ENCODE peak calls at places on chromosomes 3 and 15, in five cellular contexts. A is dermis blood vessel endothelial cell, L is kidney epithelial cell, Q is ecto neural progenitor cell, M is cardiac muscle cell. F is an unnamed sample.

GRCh38 chr3:197593046-197593380 is 37.2 kb upstream of the BDH1 start:
- DNase-seq in A (no peak), L (no peak), Q (no peak), M (no peak), F (no peak)

GRCh38 chr3:134753999-134754742 is 40.9 kb upstream of the EPHB1 start:
- DNase-seq in A (no peak), L (no peak), Q (peak; percentile 40), M (peak; percentile 5), F (peak; percentile 67)

GRCh38 chr15:60038111-60038521 is 34.0 kb downstream of the FOXB1 start:
- DNase-seq in A (no peak), L (no peak), Q (peak; percentile 51), M (no peak), F (no peak)

GRCh38 chr3:154678271-154678670 is 248.3 kb upstream of the GPR149 start:
- DNase-seq in A (no peak), L (no peak), Q (no peak), M (no peak), F (no peak)

GRCh38 chr3:188950006-188950405 is 221.8 kb upstream of the TPRG1 start:
- DNase-seq in A (no peak), L (no peak), Q (no peak), M (no peak), F (no peak)

GRCh38 chr3:94176886-94177285 is 114.0 kb downstream of the NSUN3 start:
- DNase-seq in A (no peak), L (no peak), Q (no peak), M (no peak), F (no peak)

GRCh38 chr3:182794455-182794773 is 1.1 kb downstream of the ATP11B start:
- DNase-seq in A (no peak), L (no peak), Q (no peak), M (no peak), F (no peak)

GRCh38 chr3:190811775-190812480 is 50.6 kb downstream of the GMNC start:
- DNase-seq in A (peak; percentile 72), L (peak; percentile 14), Q (peak; percentile 62), M (peak; percentile 75), F (no peak)

GRCh38 chr3:81308296-81308695 is 453.1 kb downstream of the GBE1 start:
- DNase-seq in A (peak; percentile 66), L (no peak), Q (no peak), M (peak; percentile 34), F (no peak)

GRCh38 chr15:101543431-101543830 is 53.9 kb upstream of the PCSK6 start:
- DNase-seq in A (no peak), L (no peak), Q (no peak), M (no peak), F (no peak)

F was measured in vagina.